ENCODE peak calls at places on chromosome 10, in eight cellular contexts. H is left lung, E is heart left ventricle, C is skeletal muscle cell, K is AG04450, O is brain microvascular endothelial cell, Q is upper lobe of right lung, T is foreskin fibroblast. V is an unnamed sample.

GRCh38 chr10:45380903-45381610 is 7.0 kb downstream of the ALOX5 start:
- DNase-seq in H (peak; percentile 66), E (no peak), C (no peak), K (no peak), O (no peak), Q (peak; percentile 77), T (no peak), V (peak; percentile 49)

GRCh38 chr10:78865518-78865835 is 203.3 kb upstream of the ZMIZ1 start:
- DNase-seq in H (no peak), E (no peak), C (no peak), K (no peak), O (no peak), Q (no peak), T (no peak), V (no peak)

GRCh38 chr10:60035984-60036383 is 129.6 kb upstream of the CCDC6 start:
- DNase-seq in H (no peak), E (no peak), C (no peak), K (no peak), O (no peak), Q (no peak), T (no peak), V (no peak)

GRCh38 chr10:30170814-30171213 is 111.4 kb upstream of the JCAD start:
- DNase-seq in H (no peak), E (no peak), C (no peak), K (no peak), O (no peak), Q (no peak), T (no peak), V (no peak)

GRCh38 chr10:76033457-76034196 is 602.2 kb downstream of the LRMDA start:
- DNase-seq in H (no peak), E (no peak), C (peak; percentile 48), K (no peak), O (peak; percentile 2), Q (no peak), T (peak; percentile 31), V (no peak)

GRCh38 chr10:47418321-47418720 is 34.2 kb upstream of the ZNF488 start:
- DNase-seq in H (no peak), E (no peak), C (no peak), K (no peak), O (no peak), Q (peak; percentile 40), T (no peak), V (no peak)

GRCh38 chr10:62017141-62017870 is 115.8 kb downstream of the ARID5B start:
- DNase-seq in H (no peak), E (no peak), C (no peak), K (no peak), O (no peak), Q (no peak), T (no peak), V (no peak)

GRCh38 chr10:11505636-11506035 is 105.8 kb downstream of the USP6NL start:
- DNase-seq in H (no peak), E (no peak), C (no peak), K (no peak), O (no peak), Q (no peak), T (no peak), V (no peak)

GRCh38 chr10:49444349-49444748 is 48.5 kb upstream of the DRGX start:
- DNase-seq in H (no peak), E (no peak), C (no peak), K (no peak), O (no peak), Q (no peak), T (peak; percentile 31), V (no peak)

GRCh38 chr10:49446031-49446430 is 50.1 kb upstream of the DRGX start:
- DNase-seq in H (no peak), E (no peak), C (peak; percentile 8), K (no peak), O (peak; percentile 34), Q (no peak), T (peak; percentile 36), V (no peak)

GRCh38 chr10:49441488-49442476 is 45.9 kb upstream of the DRGX start:
- DNase-seq in H (no peak), E (no peak), C (no peak), K (no peak), O (no peak), Q (no peak), T (no peak), V (no peak)

DNA sequence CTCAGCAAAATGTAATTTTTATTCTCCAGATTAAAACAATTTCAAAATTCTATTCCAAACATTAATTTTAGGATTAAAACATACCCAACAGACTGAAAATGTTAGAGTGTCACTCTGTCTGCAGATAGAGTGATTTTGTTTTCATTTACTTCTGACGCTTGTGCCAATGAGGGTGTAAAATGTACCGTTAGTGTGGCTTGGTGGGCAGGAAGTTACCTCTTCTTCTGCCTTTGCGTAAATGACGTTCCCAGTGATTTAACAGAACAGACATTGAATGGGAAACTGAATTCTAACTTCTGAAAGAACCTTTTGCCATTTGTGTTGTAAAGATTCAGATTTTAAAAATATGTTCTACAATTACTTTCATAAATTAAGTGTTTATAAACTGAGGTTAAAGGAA is 47.0 kb upstream of the DRGX start:
- DNase-seq in H (no peak), E (no peak), C (no peak), K (no peak), O (no peak), Q (no peak), T (no peak), V (no peak)
- H3K4me3 ChIP-seq in H (no peak overlapping the region), E (no peak overlapping the region), C (no peak overlapping the region), K (no peak overlapping the region), O (no peak overlapping the region), Q (no peak overlapping the region), T (no peak overlapping the region), V (no peak overlapping the region)

GRCh38 chr10:22185586-22185985 is 32.2 kb downstream of the EBLN1 start:
- DNase-seq in H (no peak), E (no peak), C (no peak), K (no peak), O (no peak), Q (no peak), T (no peak), V (no peak)

GRCh38 chr10:22180724-22181123 is 37.1 kb downstream of the EBLN1 start:
- DNase-seq in H (no peak), E (no peak), C (no peak), K (no peak), O (no peak), Q (no peak), T (no peak), V (no peak)

DNA sequence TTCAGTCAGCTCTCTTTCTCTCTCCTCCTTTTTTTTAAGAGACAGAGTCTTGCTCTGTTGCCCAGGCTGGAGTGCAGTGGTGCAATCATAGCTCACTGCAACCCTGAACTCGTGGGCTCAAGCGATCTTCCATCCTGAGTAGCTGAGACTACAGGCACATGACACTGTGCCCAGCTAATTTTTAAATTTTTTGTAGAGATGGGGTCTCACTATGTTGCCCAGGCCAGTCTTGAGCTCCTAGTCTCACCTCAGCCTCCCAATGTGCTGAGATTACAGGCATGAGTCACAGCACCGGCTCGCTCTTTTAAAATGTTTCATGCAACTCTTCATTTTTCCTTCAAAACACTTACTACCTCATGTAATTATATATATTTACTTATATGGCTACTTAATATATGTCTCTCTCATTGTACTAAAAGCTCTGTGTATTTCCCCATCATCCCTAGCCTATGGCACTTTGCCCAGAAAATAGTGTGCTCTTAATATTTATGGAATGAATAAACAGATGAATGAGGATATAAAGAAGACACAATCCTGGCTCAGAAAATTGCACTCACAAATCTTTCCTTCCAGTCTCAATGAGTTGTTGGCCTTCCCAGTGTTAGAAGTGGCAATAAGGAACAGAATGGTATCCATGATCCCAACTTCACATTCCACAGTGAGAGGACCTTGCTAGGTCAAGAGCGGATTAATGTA is 33.9 kb downstream of the EBLN1 start:
- DNase-seq in H (no peak), E (no peak), C (no peak), K (no peak), O (peak; percentile 12), Q (no peak), T (peak; percentile 9), V (no peak)
- H3K4me3 ChIP-seq in H (no peak overlapping the region), E (no peak overlapping the region), C (no peak overlapping the region), K (no peak overlapping the region), O (no peak overlapping the region), Q (no peak overlapping the region), T (no peak overlapping the region), V (no peak overlapping the region)

DNA sequence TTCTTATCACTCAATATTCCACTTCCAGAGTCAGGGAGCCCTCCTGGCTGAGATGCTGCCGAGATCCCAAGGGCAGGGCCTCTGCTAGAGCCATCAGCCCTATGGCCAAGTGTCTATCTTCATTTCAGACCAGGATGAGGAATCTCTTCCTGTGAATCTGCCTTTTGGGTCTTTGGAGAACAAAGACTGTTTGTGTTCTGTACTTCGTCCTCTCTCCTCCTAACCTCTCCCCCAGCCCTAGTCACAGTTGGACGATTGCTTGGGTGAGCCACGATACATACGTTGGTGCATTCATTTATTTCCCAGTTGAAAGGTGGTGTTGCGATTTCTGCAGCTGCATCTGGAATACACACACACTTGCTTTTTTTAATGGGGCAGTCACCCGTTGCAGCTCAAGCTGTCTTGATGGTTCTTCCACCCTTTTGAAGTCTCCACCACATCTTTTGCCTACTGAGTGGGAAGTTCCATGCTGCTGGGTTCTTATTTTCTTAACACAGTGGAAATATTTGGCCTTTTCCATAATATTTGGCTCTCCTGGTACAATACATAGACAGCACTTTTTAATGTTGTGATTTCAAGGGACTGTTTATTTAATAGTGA is 26.7 kb downstream of the SH3PXD2A start:
- DNase-seq in H (no peak), E (no peak), C (no peak), K (no peak), O (no peak), Q (peak; percentile 9), T (no peak), V (no peak)
- H3K4me3 ChIP-seq in H (no peak overlapping the region), E (no peak overlapping the region), C (no peak overlapping the region), K (no peak overlapping the region), O (no peak overlapping the region), Q (no peak overlapping the region), T (no peak overlapping the region), V (no peak overlapping the region)

GRCh38 chr10:132574288-132574687 is 36.7 kb downstream of the INPP5A start:
- DNase-seq in H (no peak), E (no peak), C (no peak), K (no peak), O (no peak), Q (no peak), T (no peak), V (no peak)

GRCh38 chr10:132574783-132575319 is 37.3 kb downstream of the INPP5A start:
- DNase-seq in H (peak; percentile 32), E (no peak), C (no peak), K (no peak), O (peak; percentile 54), Q (no peak), T (no peak), V (no peak)

GRCh38 chr10:132577350-132578005 is 39.9 kb downstream of the INPP5A start:
- DNase-seq in H (peak; percentile 34), E (no peak), C (no peak), K (no peak), O (no peak), Q (no peak), T (no peak), V (no peak)

GRCh38 chr10:132576671-132577349 is 39.2 kb downstream of the INPP5A start:
- DNase-seq in H (no peak), E (no peak), C (no peak), K (no peak), O (no peak), Q (no peak), T (no peak), V (no peak)

DNA sequence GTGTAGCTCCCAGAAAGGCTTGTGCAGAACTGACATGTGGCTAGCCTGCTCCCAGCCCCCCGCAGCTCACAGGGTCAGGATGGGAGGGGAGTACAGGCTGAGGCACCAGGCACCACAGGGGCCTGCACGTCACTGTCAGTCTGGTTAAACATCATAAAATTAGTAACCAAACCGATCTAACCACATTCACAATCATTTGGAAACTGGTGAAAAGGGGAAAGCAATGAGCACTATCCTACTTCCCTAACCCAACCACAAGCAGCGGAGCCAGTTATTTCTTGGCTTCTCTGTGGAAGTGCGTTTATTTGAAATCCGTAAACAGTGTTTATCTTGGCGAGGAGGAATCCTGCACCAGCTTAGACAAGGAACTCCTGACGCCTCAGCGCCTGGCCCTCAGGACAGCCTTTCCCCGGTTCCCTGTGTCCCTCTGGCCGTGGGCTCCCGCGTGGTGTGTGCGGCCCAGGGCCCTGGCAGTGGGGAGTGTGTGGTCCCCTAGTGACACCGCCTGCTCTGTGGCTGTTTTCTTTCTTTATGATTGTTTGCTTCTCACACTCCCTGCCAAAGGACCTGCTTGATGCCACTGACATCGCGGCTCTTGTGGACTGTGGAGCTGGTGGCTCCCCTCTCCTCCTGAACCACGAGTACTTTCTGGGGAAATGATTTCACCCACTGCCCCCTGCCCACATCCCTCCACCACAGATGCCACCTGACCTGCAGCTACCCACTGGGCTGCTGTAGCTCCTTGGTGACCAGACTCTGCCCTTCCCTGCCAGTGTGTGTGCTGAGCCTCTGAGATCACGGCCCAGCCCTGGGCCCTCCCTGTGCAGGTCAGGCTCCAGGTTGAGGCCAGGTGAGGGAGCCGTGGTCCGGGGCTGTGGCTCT is 38.0 kb downstream of the INPP5A start:
- DNase-seq in H (peak; percentile 46), E (no peak), C (peak; percentile 73), K (peak; percentile 65), O (peak; percentile 86), Q (no peak), T (peak; percentile 56), V (peak; percentile 90)
- H3K4me3 ChIP-seq in H (no peak overlapping the region), E (no peak overlapping the region), C (no peak overlapping the region), K (no peak overlapping the region), O (no peak overlapping the region), Q (no peak overlapping the region), T (no peak overlapping the region), V (peak overlapping the region; percentile 12)